ENCODE peak calls at places on chromosomes 2 and 18, in five cellular contexts. O is COR-L47, F is Calu3, E is HEK293T, R is body of pancreas. N is an unnamed sample.

GRCh38 chr2:48733067-48733503 is 22.4 kb downstream of the LHCGR start:
- DNase-seq in E (peak), O (peak), F (no peak), R (no peak), N (no peak)

GRCh38 chr2:9474361-9475117 is at the start of gene IAH1:
- DNase-seq in F (peak), E (peak), R (peak), O (peak), N (peak)

GRCh38 chr2:2097549-2097948 is 233.5 kb downstream of the MYT1L start:
- DNase-seq in F (no peak), R (no peak), O (no peak), E (no peak), N (no peak)

GRCh38 chr2:136183095-136183494 is 65.1 kb upstream of the CXCR4 start:
- DNase-seq in R (no peak), E (no peak), O (no peak), F (no peak), N (no peak)

GRCh38 chr2:95110395-95110794 is 11.2 kb downstream of the MRPS5 start:
- DNase-seq in E (no peak), O (no peak), R (no peak), F (no peak), N (no peak)

GRCh38 chr2:3739313-3739712 is 35.9 kb downstream of the DCDC2C start:
- DNase-seq in E (no peak), F (no peak), R (no peak), O (no peak), N (no peak)

GRCh38 chr2:100066856-100067255 is 75.5 kb downstream of the AFF3 start:
- DNase-seq in R (no peak), O (no peak), E (no peak), F (no peak), N (no peak)

GRCh38 chr2:45494275-45494977 is 116.6 kb downstream of the SRBD1 start:
- DNase-seq in R (no peak), E (peak), O (peak), F (peak), N (peak)

GRCh38 chr2:137229834-137230233 is 464.5 kb downstream of the THSD7B start:
- DNase-seq in F (no peak), E (no peak), O (no peak), R (no peak), N (no peak)

GRCh38 chr2:238882083-238882755 is 34.3 kb downstream of the TWIST2 start:
- DNase-seq in R (no peak), E (no peak), F (no peak), O (no peak), N (no peak)

GRCh38 chr2:211390506-211390905 is 834.1 kb downstream of the CPS1 start:
- DNase-seq in F (no peak), O (no peak), E (no peak), R (no peak), N (no peak)

GRCh38 chr18:1018211-1018651 is 113.6 kb downstream of the ADCYAP1 start:
- DNase-seq in R (no peak), O (peak), F (no peak), E (no peak), N (no peak)

GRCh38 chr18:66874375-66874774 is 270.5 kb upstream of the CDH19 start:
- DNase-seq in E (no peak), R (no peak), F (no peak), O (no peak), N (no peak)

GRCh38 chr18:43001821-43002220 is 113.7 kb downstream of the RIT2 start:
- DNase-seq in F (no peak), O (no peak), R (no peak), E (no peak), N (no peak)

GRCh38 chr2:239236808-239237205 is 164.0 kb downstream of the HDAC4 start:
- DNase-seq in F (no peak), E (no peak), R (no peak), O (no peak), N (no peak)

GRCh38 chr2:33015421-33016142 is 68.8 kb downstream of the LTBP1 start:
- DNase-seq in E (no peak), O (no peak), F (peak), R (peak), N (peak)

GRCh38 chr2:42229949-42230348 is 60.8 kb downstream of the EML4 start:
- DNase-seq in F (no peak), E (no peak), O (no peak), R (no peak), N (no peak)

GRCh38 chr18:50662177-50662576 is 102.3 kb downstream of the MAPK4 start:
- DNase-seq in F (no peak), E (peak), R (peak), O (no peak), N (no peak)

GRCh38 chr2:9991221-9991620 is 39.7 kb downstream of the GRHL1 start:
- DNase-seq in O (no peak), R (no peak), E (no peak), F (no peak), N (no peak)

GRCh38 chr2:237434916-237435315 is 21.0 kb upstream of the COL6A3 start:
- DNase-seq in E (no peak), O (no peak), R (no peak), F (no peak), N (peak)

N was measured in AG08395.